ENCODE peak calls at places on chromosomes 6 and 20, in seven cellular contexts. One of them, this sample, is unnamed.
A peak's percentile ranks its signal among the peaks of the same experiment; 100 is the strongest.

GRCh38 chr6:154111025-154111424 is 72.0 kb downstream of the OPRM1 start:
- DNase-seq in stomach: no peak
- DNase-seq in sigmoid colon: no peak
- DNase-seq in suprapubic skin: no peak
- DNase-seq in H1: no peak
- DNase-seq in SK-N-SH: no peak
- DNase-seq in transverse colon: no peak
- DNase-seq in this sample: no peak

GRCh38 chr6:137241481-137242011 is 22.4 kb upstream of the IFNGR1 start:
- DNase-seq in stomach: no peak
- DNase-seq in sigmoid colon: no peak
- DNase-seq in suprapubic skin: no peak
- DNase-seq in H1: no peak
- DNase-seq in SK-N-SH: no peak
- DNase-seq in transverse colon: no peak
- DNase-seq in this sample: peak; percentile 12

GRCh38 chr6:135830452-135830851 is 21.0 kb upstream of the PDE7B start:
- DNase-seq in stomach: no peak
- DNase-seq in sigmoid colon: no peak
- DNase-seq in suprapubic skin: no peak
- DNase-seq in H1: no peak
- DNase-seq in SK-N-SH: no peak
- DNase-seq in transverse colon: no peak
- DNase-seq in this sample: no peak

GRCh38 chr20:19017104-19017690 is 195.2 kb upstream of the SLC24A3 start:
- DNase-seq in stomach: no peak
- DNase-seq in sigmoid colon: no peak
- DNase-seq in suprapubic skin: no peak
- DNase-seq in H1: no peak
- DNase-seq in SK-N-SH: no peak
- DNase-seq in transverse colon: no peak
- DNase-seq in this sample: no peak

GRCh38 chr6:84581494-84582259 is 182.7 kb downstream of the TBX18 start:
- DNase-seq in stomach: no peak
- DNase-seq in sigmoid colon: no peak
- DNase-seq in suprapubic skin: no peak
- DNase-seq in H1: no peak
- DNase-seq in SK-N-SH: no peak
- DNase-seq in transverse colon: no peak
- DNase-seq in this sample: no peak

GRCh38 chr6:119350202-119351004 is 842 bp upstream of the MAN1A1 start:
- DNase-seq in stomach: no peak
- DNase-seq in sigmoid colon: no peak
- DNase-seq in suprapubic skin: no peak
- DNase-seq in H1: no peak
- DNase-seq in SK-N-SH: peak; percentile 15
- DNase-seq in transverse colon: peak; percentile 22
- DNase-seq in this sample: no peak

GRCh38 chr6:153038378-153038777 is 35.9 kb upstream of the MTRF1L start:
- DNase-seq in stomach: no peak
- DNase-seq in sigmoid colon: no peak
- DNase-seq in suprapubic skin: no peak
- DNase-seq in H1: no peak
- DNase-seq in SK-N-SH: no peak
- DNase-seq in transverse colon: no peak
- DNase-seq in this sample: no peak

GRCh38 chr6:162852810-162853577 is 125.2 kb downstream of the PACRG start:
- DNase-seq in stomach: no peak
- DNase-seq in sigmoid colon: no peak
- DNase-seq in suprapubic skin: no peak
- DNase-seq in H1: no peak
- DNase-seq in SK-N-SH: no peak
- DNase-seq in transverse colon: no peak
- DNase-seq in this sample: no peak

GRCh38 chr20:10357061-10357708 is 76.8 kb downstream of the MKKS start:
- DNase-seq in stomach: no peak
- DNase-seq in sigmoid colon: no peak
- DNase-seq in suprapubic skin: no peak
- DNase-seq in H1: no peak
- DNase-seq in SK-N-SH: no peak
- DNase-seq in transverse colon: no peak
- DNase-seq in this sample: no peak

GRCh38 chr20:51565298-51565697 is 22.8 kb upstream of the NFATC2 start:
- DNase-seq in stomach: no peak
- DNase-seq in sigmoid colon: no peak
- DNase-seq in suprapubic skin: no peak
- DNase-seq in H1: no peak
- DNase-seq in SK-N-SH: no peak
- DNase-seq in transverse colon: no peak
- DNase-seq in this sample: no peak

GRCh38 chr6:106732541-106732940 is 103.2 kb downstream of the QRSL1 start:
- DNase-seq in stomach: no peak
- DNase-seq in sigmoid colon: no peak
- DNase-seq in suprapubic skin: no peak
- DNase-seq in H1: no peak
- DNase-seq in SK-N-SH: no peak
- DNase-seq in transverse colon: peak; percentile 29
- DNase-seq in this sample: no peak

GRCh38 chr6:128336436-128337095 is 183.8 kb downstream of the PTPRK start:
- DNase-seq in stomach: no peak
- DNase-seq in sigmoid colon: no peak
- DNase-seq in suprapubic skin: no peak
- DNase-seq in H1: no peak
- DNase-seq in SK-N-SH: no peak
- DNase-seq in transverse colon: no peak
- DNase-seq in this sample: no peak

GRCh38 chr6:31122803-31123706 is 2.8 kb upstream of the CDSN start:
- DNase-seq in stomach: peak; percentile 76
- DNase-seq in sigmoid colon: peak; percentile 89
- DNase-seq in suprapubic skin: no peak
- DNase-seq in H1: no peak
- DNase-seq in SK-N-SH: peak; percentile 48
- DNase-seq in transverse colon: no peak
- DNase-seq in this sample: no peak

GRCh38 chr6:14763139-14763538 is 482.7 kb upstream of the JARID2 start:
- DNase-seq in stomach: no peak
- DNase-seq in sigmoid colon: no peak
- DNase-seq in suprapubic skin: no peak
- DNase-seq in H1: no peak
- DNase-seq in SK-N-SH: no peak
- DNase-seq in transverse colon: no peak
- DNase-seq in this sample: no peak

GRCh38 chr20:20207291-20207690 is 155.0 kb downstream of the CFAP61 start:
- DNase-seq in stomach: no peak
- DNase-seq in sigmoid colon: no peak
- DNase-seq in suprapubic skin: no peak
- DNase-seq in H1: no peak
- DNase-seq in SK-N-SH: peak; percentile 51
- DNase-seq in transverse colon: no peak
- DNase-seq in this sample: no peak

GRCh38 chr6:134636221-134636830 is 313.6 kb downstream of the ALDH8A1 start:
- DNase-seq in stomach: no peak
- DNase-seq in sigmoid colon: no peak
- DNase-seq in suprapubic skin: no peak
- DNase-seq in H1: no peak
- DNase-seq in SK-N-SH: no peak
- DNase-seq in transverse colon: peak; percentile 26
- DNase-seq in this sample: no peak

GRCh38 chr6:53216301-53216700 is 67.7 kb upstream of the GCM1 start:
- DNase-seq in stomach: no peak
- DNase-seq in sigmoid colon: no peak
- DNase-seq in suprapubic skin: no peak
- DNase-seq in H1: no peak
- DNase-seq in SK-N-SH: no peak
- DNase-seq in transverse colon: no peak
- DNase-seq in this sample: no peak

GRCh38 chr6:158474961-158475343 is 84.9 kb upstream of the TMEM181 start:
- DNase-seq in stomach: peak; percentile 29
- DNase-seq in sigmoid colon: no peak
- DNase-seq in suprapubic skin: no peak
- DNase-seq in H1: no peak
- DNase-seq in SK-N-SH: no peak
- DNase-seq in transverse colon: no peak
- DNase-seq in this sample: no peak

GRCh38 chr6:149934249-149935156 is 7.3 kb upstream of the ULBP2 start:
- DNase-seq in stomach: peak; percentile 73
- DNase-seq in sigmoid colon: no peak
- DNase-seq in suprapubic skin: no peak
- DNase-seq in H1: peak; percentile 77
- DNase-seq in SK-N-SH: peak; percentile 57
- DNase-seq in transverse colon: peak; percentile 75
- DNase-seq in this sample: no peak

GRCh38 chr6:113879186-113880096 is 22.3 kb downstream of the MARCKS start:
- DNase-seq in stomach: peak; percentile 54
- DNase-seq in sigmoid colon: peak; percentile 77
- DNase-seq in suprapubic skin: no peak
- DNase-seq in H1: no peak
- DNase-seq in SK-N-SH: peak; percentile 56
- DNase-seq in transverse colon: peak; percentile 63
- DNase-seq in this sample: no peak

GRCh38 chr6:2179950-2180349 is 65.5 kb downstream of the GMDS start:
- DNase-seq in stomach: no peak
- DNase-seq in sigmoid colon: no peak
- DNase-seq in suprapubic skin: no peak
- DNase-seq in H1: no peak
- DNase-seq in SK-N-SH: no peak
- DNase-seq in transverse colon: no peak
- DNase-seq in this sample: no peak

GRCh38 chr6:169722362-169723199 is 1.7 kb downstream of the PHF10 start:
- DNase-seq in stomach: peak; percentile 43
- DNase-seq in sigmoid colon: peak; percentile 75
- DNase-seq in suprapubic skin: no peak
- DNase-seq in H1: peak; percentile 50
- DNase-seq in SK-N-SH: peak; percentile 47
- DNase-seq in transverse colon: peak; percentile 54
- DNase-seq in this sample: no peak
- H3K27ac ChIP-seq in stomach: peak overlapping the region; percentile 97
- H3K27ac ChIP-seq in sigmoid colon: peak overlapping the region; percentile 95
- H3K27ac ChIP-seq in suprapubic skin: peak overlapping the region; percentile 96
- H3K27ac ChIP-seq in H1: no peak overlapping the region
- H3K27ac ChIP-seq in SK-N-SH: peak overlapping the region; percentile 74
- H3K27ac ChIP-seq in transverse colon: peak overlapping the region; percentile 97
- H3K27ac ChIP-seq in this sample: peak overlapping the region; percentile 95

GRCh38 chr6:129673758-129674157 is 36.2 kb downstream of the ARHGAP18 start:
- DNase-seq in stomach: no peak
- DNase-seq in sigmoid colon: no peak
- DNase-seq in suprapubic skin: no peak
- DNase-seq in H1: no peak
- DNase-seq in SK-N-SH: no peak
- DNase-seq in transverse colon: no peak
- DNase-seq in this sample: no peak

GRCh38 chr6:129670634-129671033 is 39.3 kb downstream of the ARHGAP18 start:
- DNase-seq in stomach: no peak
- DNase-seq in sigmoid colon: no peak
- DNase-seq in suprapubic skin: no peak
- DNase-seq in H1: no peak
- DNase-seq in SK-N-SH: no peak
- DNase-seq in transverse colon: no peak
- DNase-seq in this sample: no peak

GRCh38 chr6:129671442-129672344 is 38.3 kb downstream of the ARHGAP18 start:
- DNase-seq in stomach: no peak
- DNase-seq in sigmoid colon: no peak
- DNase-seq in suprapubic skin: no peak
- DNase-seq in H1: no peak
- DNase-seq in SK-N-SH: no peak
- DNase-seq in transverse colon: peak; percentile 49
- DNase-seq in this sample: peak; percentile 86

GRCh38 chr6:129672883-129673631 is 36.9 kb downstream of the ARHGAP18 start:
- DNase-seq in stomach: no peak
- DNase-seq in sigmoid colon: no peak
- DNase-seq in suprapubic skin: no peak
- DNase-seq in H1: no peak
- DNase-seq in SK-N-SH: no peak
- DNase-seq in transverse colon: no peak
- DNase-seq in this sample: peak; percentile 5

DNA sequence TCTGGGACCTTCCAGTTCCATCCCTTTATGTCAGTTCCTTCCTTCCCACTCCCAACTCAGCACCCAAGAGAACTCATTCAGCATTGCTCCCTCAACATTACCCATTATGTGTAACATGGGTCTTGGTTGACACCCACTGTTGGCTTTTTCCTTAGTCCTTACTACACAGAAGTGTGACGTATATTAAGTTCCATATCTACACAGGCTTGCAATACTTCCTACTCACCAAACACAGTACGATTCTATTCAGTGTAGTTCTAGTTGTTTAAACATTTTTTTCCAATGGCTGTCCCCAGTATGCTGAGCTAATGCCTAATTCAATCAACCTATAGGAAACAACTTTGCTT is 37.7 kb downstream of the ARHGAP18 start:
- DNase-seq in stomach: no peak
- DNase-seq in sigmoid colon: no peak
- DNase-seq in suprapubic skin: no peak
- DNase-seq in H1: no peak
- DNase-seq in SK-N-SH: no peak
- DNase-seq in transverse colon: no peak
- DNase-seq in this sample: peak; percentile 42
- TF ChIP-seq POLR2AphosphoS5 in stomach: no peak
- TF ChIP-seq POLR2AphosphoS5 in sigmoid colon: no peak
- TF ChIP-seq POLR2AphosphoS5 in suprapubic skin: no peak
- TF ChIP-seq POLR2AphosphoS5 in H1: no peak
- TF ChIP-seq POLR2AphosphoS5 in SK-N-SH: no peak
- TF ChIP-seq POLR2AphosphoS5 in transverse colon: no peak
- TF ChIP-seq POLR2AphosphoS5 in this sample: no peak

DNA sequence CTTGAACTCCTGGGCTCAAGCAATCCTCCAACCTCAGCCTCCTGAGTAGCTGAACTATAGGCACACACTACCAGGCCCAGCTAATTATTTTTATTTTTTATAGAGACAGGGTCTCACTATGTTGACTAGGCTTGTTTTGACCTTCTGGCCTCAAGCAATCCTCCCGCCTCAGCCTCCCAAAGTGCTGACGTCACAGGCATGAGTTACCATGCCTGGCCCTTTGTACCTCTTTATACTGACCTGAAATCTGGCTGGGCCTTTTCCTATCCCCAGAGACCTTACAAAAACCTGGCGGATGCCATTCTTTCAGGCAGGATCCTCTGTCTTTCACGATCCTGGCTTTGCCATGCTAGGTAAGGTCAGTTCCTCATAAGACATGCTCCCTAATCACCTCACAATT is 11.5 kb downstream of the WFDC3 start:
- DNase-seq in stomach: no peak
- DNase-seq in sigmoid colon: no peak
- DNase-seq in suprapubic skin: no peak
- DNase-seq in H1: no peak
- DNase-seq in SK-N-SH: no peak
- DNase-seq in transverse colon: no peak
- DNase-seq in this sample: no peak
- TF ChIP-seq EP300 in stomach: no peak
- TF ChIP-seq EP300 in sigmoid colon: no peak
- TF ChIP-seq EP300 in suprapubic skin: no peak
- TF ChIP-seq EP300 in H1: no peak
- TF ChIP-seq EP300 in SK-N-SH: no peak
- TF ChIP-seq EP300 in transverse colon: no peak
- TF ChIP-seq EP300 in this sample: no peak

DNA sequence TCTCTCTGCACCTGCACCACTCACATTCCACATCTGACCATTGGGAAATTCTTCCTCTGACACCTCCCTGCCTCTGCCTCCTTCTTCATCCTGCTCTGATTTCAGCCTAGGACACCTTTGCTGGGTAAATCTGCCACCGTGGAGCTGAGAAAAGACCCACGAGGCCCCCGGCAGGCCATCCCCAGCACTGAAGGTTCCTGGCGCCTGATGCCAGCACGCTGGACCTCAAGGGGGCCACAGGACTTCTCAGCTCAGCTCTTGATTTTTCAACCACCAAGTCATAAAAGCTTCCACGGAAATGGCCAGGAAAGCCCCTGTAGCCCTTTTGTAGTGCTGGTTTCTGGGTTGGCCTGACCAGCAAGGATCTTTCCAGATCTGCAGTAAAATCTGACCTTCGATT is 157.7 kb downstream of the BMP7 start:
- DNase-seq in stomach: no peak
- DNase-seq in sigmoid colon: no peak
- DNase-seq in suprapubic skin: no peak
- DNase-seq in H1: peak; percentile 54
- DNase-seq in SK-N-SH: no peak
- DNase-seq in transverse colon: no peak
- DNase-seq in this sample: no peak
- H3K27ac ChIP-seq in stomach: no peak overlapping the region
- H3K27ac ChIP-seq in sigmoid colon: peak overlapping the region; percentile 25
- H3K27ac ChIP-seq in suprapubic skin: peak overlapping the region; percentile 41
- H3K27ac ChIP-seq in H1: no peak overlapping the region
- H3K27ac ChIP-seq in SK-N-SH: no peak overlapping the region
- H3K27ac ChIP-seq in transverse colon: no peak overlapping the region
- H3K27ac ChIP-seq in this sample: peak overlapping the region; percentile 37

This sample was measured in esophagus muscularis mucosa.